ENCODE peak calls at places on chromosome 13, in eight cellular contexts. E is Ammon's horn; I is stimulated activated CD8-positive, alpha-beta memory T cell treated with anti-CD3 and anti-CD28 coated beads, Interleukin-7, amount 100 ng/mL, for 4 hours; Z is T-cell; L is stimulated activated CD4-positive, alpha-beta T cell treated with anti-CD3 and anti-CD28 coated beads, Interleukin-1b, Interleukin-23, amount 100 ng/mL, for 24 hours; S is heart left ventricle; D is activated T-cell treated with anti-CD3 and anti-CD28 coated beads, Interleukin-2, amount 50 U/mL, for 48 hours; C is iris pigment epithelial cell. M is an unnamed sample.

GRCh38 chr13:111395511-111396393 is 75.3 kb downstream of the TEX29 start:
- DNase-seq in S (no peak), L (no peak), I (no peak), C (no peak), D (no peak), E (no peak), Z (no peak), M (no peak)

GRCh38 chr13:48251616-48252081 is 18.6 kb downstream of the ITM2B start:
- DNase-seq in I (no peak), L (no peak), D (no peak), Z (no peak), E (peak; percentile 63), S (no peak), C (no peak), M (peak; percentile 36)

GRCh38 chr13:38223093-38223492 is 126.6 kb upstream of the UFM1 start:
- DNase-seq in D (no peak), L (no peak), S (no peak), C (peak; percentile 38), Z (no peak), E (no peak), I (no peak), M (no peak)

GRCh38 chr13:96198038-96198437 is 108.1 kb downstream of the HS6ST3 start:
- DNase-seq in L (no peak), S (no peak), I (no peak), D (no peak), E (no peak), Z (no peak), C (no peak), M (no peak)

GRCh38 chr13:102195566-102196462 is 206.0 kb downstream of the FGF14 start:
- DNase-seq in C (peak; percentile 51), D (no peak), S (no peak), E (no peak), Z (no peak), I (no peak), L (no peak), M (no peak)

GRCh38 chr13:30119476-30119875 is 187.9 kb downstream of the KATNAL1 start:
- DNase-seq in S (no peak), C (peak; percentile 63), L (no peak), D (no peak), Z (peak; percentile 56), I (no peak), E (no peak), M (no peak)

GRCh38 chr13:30895773-30896172 is 10.3 kb upstream of the MEDAG start:
- DNase-seq in I (no peak), D (no peak), E (no peak), L (no peak), C (peak; percentile 96), Z (no peak), S (peak; percentile 57), M (peak; percentile 77)

GRCh38 chr13:24351423-24351822 is 42.0 kb downstream of the C1QTNF9 start:
- DNase-seq in E (no peak), S (no peak), I (no peak), C (no peak), L (no peak), D (no peak), Z (no peak), M (no peak)

GRCh38 chr13:40261361-40261760 is 405.1 kb downstream of the FOXO1 start:
- DNase-seq in S (no peak), L (no peak), Z (no peak), I (no peak), E (no peak), D (no peak), C (no peak), M (no peak)

GRCh38 chr13:26457212-26457611 is 100.3 kb upstream of the WASF3 start:
- DNase-seq in L (no peak), D (no peak), S (no peak), I (no peak), Z (no peak), C (peak; percentile 9), E (no peak), M (no peak)

GRCh38 chr13:26508885-26509284 is 48.6 kb upstream of the WASF3 start:
- DNase-seq in L (no peak), Z (no peak), S (peak; percentile 79), C (peak; percentile 93), D (no peak), I (no peak), E (no peak), M (peak; percentile 90)

GRCh38 chr13:51278426-51279130 is 56.4 kb downstream of the FAM124A start:
- DNase-seq in D (no peak), Z (no peak), E (no peak), I (no peak), L (no peak), C (no peak), S (no peak), M (no peak)

GRCh38 chr13:21676611-21677021 is 5.7 kb downstream of the FGF9 start:
- DNase-seq in Z (no peak), S (no peak), C (no peak), E (no peak), I (no peak), L (no peak), D (peak; percentile 38), M (no peak)

GRCh38 chr13:110233682-110234280 is 73.2 kb downstream of the COL4A1 start:
- DNase-seq in L (no peak), D (no peak), C (peak; percentile 39), I (no peak), S (no peak), Z (no peak), E (no peak), M (no peak)

GRCh38 chr13:97502192-97502591 is 68.2 kb downstream of the RAP2A start:
- DNase-seq in D (no peak), S (peak; percentile 34), Z (no peak), I (no peak), C (no peak), L (no peak), E (peak; percentile 28), M (peak; percentile 73)

GRCh38 chr13:21420706-21421105 is 38.4 kb downstream of the ZDHHC20 start:
- DNase-seq in D (no peak), I (no peak), L (no peak), S (no peak), C (peak; percentile 64), E (no peak), Z (no peak), M (no peak)

GRCh38 chr13:96817336-96817941 is 176.8 kb downstream of the OXGR1 start:
- DNase-seq in S (no peak), E (no peak), D (no peak), L (no peak), Z (no peak), C (peak; percentile 33), I (no peak), M (no peak)

GRCh38 chr13:86298741-86299140 is 499.5 kb upstream of the SLITRK6 start:
- DNase-seq in C (no peak), D (no peak), Z (no peak), E (no peak), I (no peak), L (no peak), S (no peak), M (no peak)

GRCh38 chr13:86002921-86003488 is 203.8 kb upstream of the SLITRK6 start:
- DNase-seq in D (no peak), I (no peak), C (peak; percentile 6), Z (no peak), S (no peak), L (no peak), E (no peak), M (no peak)

GRCh38 chr13:110925023-110925608 is 10.2 kb upstream of the ANKRD10 start:
- DNase-seq in D (no peak), E (no peak), Z (no peak), L (no peak), C (no peak), S (no peak), I (no peak), M (no peak)

GRCh38 chr13:64529874-64530485 is 2700.2 kb downstream of the PCDH9 start:
- DNase-seq in L (no peak), D (peak; percentile 26), I (no peak), E (no peak), S (no peak), C (peak; percentile 9), Z (no peak), M (no peak)

GRCh38 chr13:20190481-20191310 is 2.0 kb downstream of the GJB2 start:
- DNase-seq in E (no peak), D (no peak), Z (no peak), L (no peak), S (no peak), C (peak; percentile 47), I (no peak), M (no peak)

GRCh38 chr13:110638814-110639806 is 23.8 kb downstream of the NAXD start:
- DNase-seq in S (no peak), E (no peak), C (no peak), L (no peak), D (no peak), I (no peak), Z (no peak), M (no peak)

GRCh38 chr13:20873348-20873747 is 29.2 kb downstream of the XPO4 start:
- DNase-seq in S (no peak), D (no peak), C (peak; percentile 15), I (no peak), L (no peak), E (no peak), Z (no peak), M (no peak)

GRCh38 chr13:30094015-30094533 is 213.3 kb downstream of the KATNAL1 start:
- DNase-seq in I (no peak), Z (no peak), C (no peak), S (no peak), E (no peak), L (no peak), D (no peak), M (no peak)

GRCh38 chr13:73278186-73278585 is 219.4 kb downstream of the KLF5 start:
- DNase-seq in Z (no peak), I (no peak), L (no peak), S (no peak), D (no peak), E (no peak), C (no peak), M (no peak)

M was measured in right cardiac atrium.